ENCODE peak calls at places on chromosomes 5 and 9, in seven cellular contexts. N is MM.1S; D is adrenal gland; E is WERI-Rb-1; G is CD4-positive, CD25-positive, alpha-beta regulatory T cell; T is heart left ventricle; V is ovary. I is an unnamed sample. For H3K36me3, the result is how much of the 10 kb centered on the place peaks cover.

GRCh38 chr5:105413406-105413990 is 1850.9 kb upstream of the NUDT12 start:
- DNase-seq in N (no peak), D (no peak), E (no peak), G (no peak), T (no peak), V (no peak), I (no peak)

GRCh38 chr5:36552626-36553393 is 53.6 kb upstream of the SLC1A3 start:
- DNase-seq in N (no peak), D (no peak), E (no peak), G (no peak), T (no peak), V (no peak), I (no peak)

GRCh38 chr9:131873891-131874440 is 134.1 kb upstream of the RAPGEF1 start:
- DNase-seq in N (no peak), D (no peak), E (peak), G (no peak), T (no peak), V (no peak), I (no peak)

GRCh38 chr5:77076961-77077820 is 9.9 kb downstream of the ZBED3 start:
- DNase-seq in N (no peak), D (peak), E (peak), G (peak), T (peak), V (peak), I (peak)

GRCh38 chr5:170306381-170306790 is 8.8 kb upstream of the LCP2 start:
- DNase-seq in N (no peak), D (peak), E (no peak), G (no peak), T (no peak), V (peak), I (peak)

GRCh38 chr9:132575005-132575609 is 7.3 kb upstream of the BARHL1 start:
- DNase-seq in N (peak), D (peak), E (peak), G (no peak), T (peak), V (no peak), I (peak)

GRCh38 chr5:40605295-40605958 is 74.3 kb upstream of the PTGER4 start:
- DNase-seq in N (peak), D (no peak), E (no peak), G (no peak), T (no peak), V (no peak), I (peak)

GRCh38 chr9:32782476-32783167 is 718 bp upstream of the TMEM215 start:
- DNase-seq in N (no peak), D (no peak), E (no peak), G (no peak), T (no peak), V (no peak), I (no peak)

GRCh38 chr9:38129366-38129765 is 60.3 kb upstream of the SHB start:
- DNase-seq in N (no peak), D (no peak), E (no peak), G (no peak), T (no peak), V (no peak), I (no peak)

GRCh38 chr5:56327810-56328209 is 94.7 kb upstream of the ANKRD55 start:
- DNase-seq in N (no peak), D (no peak), E (no peak), G (peak), T (no peak), V (no peak), I (no peak)

GRCh38 chr9:89678394-89679005 is 73.7 kb downstream of the GADD45G start:
- DNase-seq in N (no peak), D (no peak), E (no peak), G (no peak), T (no peak), V (no peak), I (no peak)

GRCh38 chr9:118686940-118687339 is 682.3 kb downstream of the BRINP1 start:
- DNase-seq in N (no peak), D (no peak), E (no peak), G (no peak), T (no peak), V (no peak), I (no peak)

GRCh38 chr9:134909511-134910105 is 8.1 kb downstream of the FCN1 start:
- DNase-seq in N (no peak), D (no peak), E (no peak), G (no peak), T (no peak), V (no peak), I (no peak)

DNA sequence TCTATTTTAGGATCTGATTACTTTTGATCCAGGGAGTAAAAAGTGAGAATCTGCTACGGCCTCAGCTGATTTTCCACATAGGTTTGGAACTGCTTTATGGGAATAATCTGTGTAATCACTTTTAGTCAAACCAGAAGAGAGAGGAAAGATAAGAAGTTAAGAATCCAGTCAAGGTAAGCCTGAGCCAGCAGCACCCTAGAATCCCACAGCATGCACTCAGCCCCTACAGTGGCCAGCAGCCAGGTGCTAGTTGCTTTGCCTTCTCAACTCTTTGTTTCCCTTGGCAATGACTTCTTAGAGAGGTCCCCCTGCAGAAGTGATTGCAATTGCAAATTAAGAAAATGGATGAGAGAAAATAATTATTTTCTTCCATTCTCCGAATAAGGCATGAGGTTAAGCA is 59.6 kb upstream of the TMED7 start:
- DNase-seq in N (no peak), D (no peak), E (no peak), G (no peak), T (no peak), V (no peak), I (no peak)
- H3K27ac ChIP-seq in N (no peak), D (no peak), E (no peak), G (no peak), T (no peak), V (no peak), I (no peak)

GRCh38 chr5:80662108-80662507 is 7.3 kb upstream of the DHFR start:
- DNase-seq in N (no peak), D (no peak), E (no peak), G (no peak), T (no peak), V (no peak), I (no peak)
- H3K36me3 ChIP-seq in N (under half), D (under half), E (half or more), G (half or more), T (under half), V (under half), I (under half)

DNA sequence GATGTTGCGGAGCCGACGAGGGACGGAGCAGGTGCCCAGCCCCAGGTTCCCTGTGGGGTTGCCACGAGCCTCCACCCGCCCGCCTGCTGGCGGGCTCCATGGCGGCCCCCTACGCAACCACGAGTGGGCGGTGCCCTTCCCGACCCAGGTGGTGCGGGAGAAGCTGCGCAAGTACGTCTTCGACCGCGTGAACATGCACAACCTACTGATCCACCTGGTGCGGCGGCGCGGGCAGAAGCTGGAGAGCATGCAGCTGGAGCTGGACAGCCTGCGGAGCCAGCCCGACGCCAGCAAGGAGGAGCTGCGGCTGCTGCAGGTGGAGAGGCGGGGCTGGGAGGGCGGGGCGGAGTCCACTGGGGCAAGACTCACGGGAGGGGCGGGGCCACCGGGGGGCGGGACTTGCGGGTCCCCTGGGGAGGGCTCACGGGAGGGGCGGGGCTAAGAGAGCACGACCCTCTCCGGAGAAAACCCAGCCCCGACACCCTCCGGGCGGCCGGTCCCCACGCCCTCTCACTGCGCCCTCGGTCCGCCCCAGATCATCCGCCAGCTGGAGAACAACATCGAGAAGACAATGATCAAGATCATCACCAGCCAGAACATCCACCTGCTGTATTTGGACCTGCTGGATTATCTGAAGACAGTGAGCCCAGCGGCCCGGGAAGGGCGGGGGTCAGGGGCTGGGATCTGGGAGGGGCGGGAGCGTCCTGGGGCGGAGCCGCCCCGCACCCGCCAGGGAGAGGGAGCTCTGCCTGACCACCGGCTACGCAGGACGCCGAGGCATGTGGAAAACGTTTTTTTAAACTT is 3.9 kb downstream of the CCDC183 start:
- DNase-seq in N (peak), D (peak), E (peak), G (peak), T (peak), V (peak), I (no peak)
- H3K27ac ChIP-seq in N (peak), D (no peak), E (peak), G (no peak), T (peak), V (no peak), I (no peak)

GRCh38 chr5:1806974-1807373 is 5.8 kb downstream of the NDUFS6 start:
- DNase-seq in N (no peak), D (no peak), E (no peak), G (no peak), T (no peak), V (no peak), I (no peak)
- H3K36me3 ChIP-seq in N (under half), D (under half), E (half or more), G (half or more), T (under half), V (under half), I (half or more)

GRCh38 chr9:109456811-109457210 is 41.3 kb downstream of the PTPN3 start:
- DNase-seq in N (no peak), D (no peak), E (no peak), G (no peak), T (no peak), V (no peak), I (no peak)
- H3K27ac ChIP-seq in N (no peak), D (no peak), E (no peak), G (no peak), T (no peak), V (no peak), I (no peak)